ENCODE peak calls at places on chromosomes 3 and 15, in eight cellular contexts. Q, E, T, A, D, P, B and Z are unnamed samples.

GRCh38 chr3:156770699-156771414 is 55.3 kb upstream of the LEKR1 start:
- DNase-seq in Q (no peak), P (no peak), A (no peak), T (no peak), E (no peak), B (no peak), D (no peak), Z (no peak)

GRCh38 chr3:132352556-132353143 is 35.4 kb downstream of the ACP3 start:
- DNase-seq in P (peak; percentile 38), D (peak; percentile 73), B (peak; percentile 72), T (peak; percentile 71), Q (peak; percentile 80), E (peak; percentile 70), A (peak; percentile 42), Z (no peak)

GRCh38 chr3:24521306-24522154 is 26.9 kb upstream of the THRB start:
- DNase-seq in D (peak; percentile 47), P (peak; percentile 35), B (peak; percentile 63), A (no peak), T (no peak), E (peak; percentile 86), Q (peak; percentile 34), Z (no peak)

GRCh38 chr15:59283717-59284336 is 77.2 kb downstream of the LDHAL6B start:
- DNase-seq in P (peak; percentile 99), D (no peak), T (no peak), Q (no peak), A (no peak), B (no peak), E (no peak), Z (no peak)

GRCh38 chr3:166810741-166811445 is 569.2 kb downstream of the ZBBX start:
- DNase-seq in A (no peak), Q (no peak), B (no peak), T (no peak), E (no peak), D (no peak), P (no peak), Z (no peak)

GRCh38 chr3:151316267-151316991 is at the start of gene GPR87:
- DNase-seq in B (no peak), Q (peak; percentile 9), D (no peak), P (peak; percentile 35), E (no peak), T (no peak), A (no peak), Z (no peak)

GRCh38 chr15:63381301-63382192 is at the start of gene CA12:
- DNase-seq in Q (peak; percentile 57), A (no peak), T (no peak), D (no peak), B (peak; percentile 74), E (peak; percentile 81), P (peak; percentile 75), Z (peak; percentile 31)

GRCh38 chr3:136624894-136625815 is 127.0 kb downstream of the STAG1 start:
- DNase-seq in A (no peak), D (no peak), T (no peak), B (peak; percentile 41), E (no peak), P (peak; percentile 27), Q (no peak), Z (no peak)

GRCh38 chr15:64112904-64113303 is 17.1 kb downstream of the SNX1 start:
- DNase-seq in E (no peak), T (no peak), D (no peak), P (no peak), B (no peak), Q (peak; percentile 48), A (no peak), Z (no peak)

GRCh38 chr3:147120029-147120428 is 286.3 kb downstream of the ZIC4 start:
- DNase-seq in A (peak; percentile 13), D (no peak), T (no peak), Q (peak; percentile 70), B (no peak), E (no peak), P (no peak), Z (no peak)

GRCh38 chr3:190862209-190863118 is at the start of gene GMNC:
- DNase-seq in B (peak; percentile 87), D (peak; percentile 83), A (no peak), T (no peak), Q (peak; percentile 62), P (peak; percentile 32), E (peak; percentile 93), Z (peak; percentile 22)

GRCh38 chr3:89380006-89380405 is 272.6 kb downstream of the EPHA3 start:
- DNase-seq in Q (peak; percentile 80), P (no peak), T (no peak), B (no peak), D (no peak), A (no peak), E (no peak), Z (peak; percentile 41)

GRCh38 chr3:11570251-11570650 is 73.5 kb downstream of the VGLL4 start:
- DNase-seq in T (no peak), E (no peak), D (no peak), Q (no peak), B (no peak), A (no peak), P (no peak), Z (no peak)

DNA sequence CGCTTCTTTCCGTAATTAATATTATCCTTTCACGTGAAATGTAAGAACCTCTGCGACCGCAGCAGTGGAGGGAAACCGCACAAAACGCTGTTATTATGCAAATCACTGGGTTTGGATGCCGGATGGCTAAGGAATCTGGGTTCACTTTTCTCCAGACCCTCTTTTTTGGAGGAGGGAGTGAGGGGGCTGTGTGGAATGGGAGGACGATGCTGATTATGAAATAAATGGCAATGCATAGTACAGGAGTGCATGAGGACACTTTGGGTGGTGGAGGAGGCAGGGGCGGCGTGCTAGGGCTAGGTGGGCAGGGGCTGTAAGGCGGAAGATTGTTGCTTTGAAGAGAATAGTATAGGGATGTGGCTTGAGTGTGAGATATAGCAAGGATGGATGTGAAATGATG is 1.8 kb downstream of the CADM2 start:
- DNase-seq in P (no peak), A (no peak), B (no peak), D (no peak), E (no peak), Q (no peak), T (no peak), Z (no peak)
- H3K4me3 ChIP-seq in P (no peak overlapping the region), A (no peak overlapping the region), B (no peak overlapping the region), D (no peak overlapping the region), E (no peak overlapping the region), Q (no peak overlapping the region), T (no peak overlapping the region), Z (no peak overlapping the region)

GRCh38 chr15:89654847-89655805 is at the start of gene KIF7:
- DNase-seq in P (peak; percentile 60), B (no peak), D (peak; percentile 23), Q (peak; percentile 57), A (no peak), E (peak; percentile 82), T (no peak), Z (no peak)
- H3K4me3 ChIP-seq in P (peak within 1 kb of the TSS; percentile 71), B (no peak within 1 kb of the TSS), D (peak within 1 kb of the TSS; percentile 89), Q (peak within 1 kb of the TSS; percentile 75), A (peak within 1 kb of the TSS; percentile 80), E (peak within 1 kb of the TSS; percentile 92), T (no peak within 1 kb of the TSS), Z (peak within 1 kb of the TSS; percentile 70)

DNA sequence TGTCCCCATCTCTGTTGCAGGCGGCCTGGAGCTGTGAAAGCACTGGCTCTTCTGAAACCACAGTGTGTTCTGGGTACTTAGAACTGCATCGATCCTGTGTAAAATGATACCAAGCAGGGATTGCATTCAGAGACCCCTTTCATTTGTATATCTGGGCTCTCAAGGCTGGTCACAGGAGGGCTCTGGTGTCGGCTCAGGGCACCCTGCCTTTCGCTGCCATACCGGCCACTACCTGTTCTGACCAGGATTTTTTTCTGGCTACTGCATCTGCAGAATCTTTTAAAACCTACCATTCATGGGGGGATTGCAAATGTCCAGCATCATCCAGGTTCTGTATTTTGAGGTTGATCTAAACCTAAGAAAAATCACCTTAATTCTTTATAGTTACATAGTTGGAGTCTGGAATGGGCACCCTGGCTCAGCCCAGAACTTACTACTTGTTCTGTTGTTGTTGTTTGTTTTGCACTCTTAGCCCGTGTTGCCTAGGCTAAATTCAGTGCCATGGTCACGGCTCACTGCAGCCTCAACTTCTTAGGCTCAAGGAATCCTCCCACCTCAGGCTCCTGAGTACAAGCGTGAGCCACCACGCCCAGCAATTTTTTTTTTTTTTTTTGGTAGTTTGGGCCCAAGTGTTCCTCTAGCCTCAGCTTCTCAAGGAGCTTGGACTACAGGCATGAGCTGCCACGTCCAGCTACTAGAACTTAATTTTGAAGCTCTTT is 52.7 kb downstream of the TRIM71 start:
- DNase-seq in D (no peak), Q (no peak), A (no peak), P (no peak), T (no peak), E (no peak), B (no peak), Z (no peak)
- H3K4me3 ChIP-seq in D (no peak overlapping the region), Q (no peak overlapping the region), A (no peak overlapping the region), P (no peak overlapping the region), T (no peak overlapping the region), E (no peak overlapping the region), B (no peak overlapping the region), Z (no peak overlapping the region)

GRCh38 chr3:172129868-172130751 is 90.7 kb downstream of the FNDC3B start:
- DNase-seq in B (peak; percentile 85), Q (peak; percentile 99), D (peak; percentile 96), P (peak; percentile 84), A (peak; percentile 96), T (no peak), E (peak; percentile 95), Z (peak; percentile 98)
- H3K4me3 ChIP-seq in B (no peak overlapping the region), Q (no peak overlapping the region), D (no peak overlapping the region), P (peak overlapping the region; percentile 12), A (no peak overlapping the region), T (no peak overlapping the region), E (no peak overlapping the region), Z (no peak overlapping the region)

DNA sequence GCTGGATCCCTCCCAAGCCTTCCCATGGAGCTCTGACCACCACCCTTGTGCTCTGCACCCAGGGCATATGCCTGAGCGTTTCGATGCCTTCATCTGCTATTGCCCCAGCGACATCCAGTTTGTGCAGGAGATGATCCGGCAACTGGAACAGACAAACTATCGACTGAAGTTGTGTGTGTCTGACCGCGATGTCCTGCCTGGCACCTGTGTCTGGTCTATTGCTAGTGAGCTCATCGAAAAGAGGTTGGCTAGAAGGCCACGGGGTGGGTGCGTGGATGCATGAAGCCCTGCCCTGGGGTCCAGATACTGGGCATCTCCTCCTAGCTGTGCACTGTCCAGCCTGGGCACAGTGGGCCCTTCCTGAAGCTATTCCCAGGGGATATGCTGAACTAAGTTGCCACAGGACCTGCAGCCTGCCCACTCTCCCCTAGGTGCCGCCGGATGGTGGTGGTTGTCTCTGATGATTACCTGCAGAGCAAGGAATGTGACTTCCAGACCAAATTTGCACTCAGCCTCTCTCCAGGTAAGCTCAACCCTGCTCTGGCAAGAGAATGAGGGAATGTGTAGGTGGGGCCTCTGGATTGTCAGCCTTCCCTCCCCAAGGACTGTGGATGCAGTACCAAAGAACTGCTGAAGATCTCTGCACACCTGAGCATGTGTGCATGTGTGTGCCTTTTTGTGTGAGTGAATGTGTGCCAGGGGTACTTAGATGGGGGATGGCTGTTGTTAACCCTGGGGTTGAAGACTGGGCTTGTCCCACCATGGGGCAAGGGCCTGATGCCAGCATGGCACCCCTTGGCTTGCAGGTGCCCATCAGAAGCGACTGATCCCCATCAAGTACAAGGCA is 2.1 kb downstream of the MYD88 start:
- DNase-seq in P (no peak), D (no peak), E (no peak), A (no peak), T (no peak), Q (no peak), B (no peak), Z (no peak)
- H3K4me3 ChIP-seq in P (no peak overlapping the region), D (no peak overlapping the region), E (no peak overlapping the region), A (peak overlapping the region; percentile 10), T (no peak overlapping the region), Q (no peak overlapping the region), B (no peak overlapping the region), Z (no peak overlapping the region)

GRCh38 chr15:51266548-51266947 is 71.8 kb downstream of the CYP19A1 start:
- DNase-seq in B (no peak), T (no peak), Q (no peak), E (no peak), A (no peak), P (no peak), D (no peak), Z (no peak)
- H3K4me3 ChIP-seq in B (no peak overlapping the region), T (no peak overlapping the region), Q (peak overlapping the region; percentile 58), E (no peak overlapping the region), A (no peak overlapping the region), P (no peak overlapping the region), D (peak overlapping the region; percentile 67), Z (peak overlapping the region; percentile 48)